ENCODE peak calls at places on chromosomes 13 and 19, in six cellular contexts. Z is tibial nerve, Y is cardiac muscle cell, U is Karpas-422, H is A549, L is left lung. J is an unnamed sample.

GRCh38 chr19:42051166-42052115 is 18.6 kb downstream of the GRIK5 start:
- DNase-seq in L (peak), U (no peak), H (no peak), Y (no peak), Z (no peak), J (peak)

GRCh38 chr19:35793381-35794165 is 18.2 kb downstream of the ARHGAP33 start:
- DNase-seq in L (no peak), U (no peak), H (peak), Z (no peak), Y (no peak), J (no peak)

GRCh38 chr19:41688098-41688497 is at the start of gene CEACAM7:
- DNase-seq in U (no peak), H (no peak), L (no peak), Y (no peak), Z (no peak), J (no peak)

GRCh38 chr19:32607479-32607878 is 26.5 kb downstream of the PDCD5 start:
- DNase-seq in U (no peak), Y (no peak), L (peak), H (no peak), Z (no peak), J (no peak)

GRCh38 chr19:33767898-33768413 is 28.7 kb upstream of the KCTD15 start:
- DNase-seq in Z (no peak), U (peak), L (no peak), Y (peak), H (no peak), J (no peak)

GRCh38 chr13:104984296-104984818 is 1551.1 kb downstream of the EFNB2 start:
- DNase-seq in Y (peak), L (no peak), H (no peak), U (no peak), Z (peak), J (no peak)

GRCh38 chr19:11798391-11799296 is at the start of gene ZNF491:
- DNase-seq in Z (peak), H (no peak), Y (peak), U (peak), L (peak), J (peak)

GRCh38 chr19:55443045-55443823 is at the start of gene SHISA7:
- DNase-seq in L (no peak), U (no peak), Y (no peak), Z (no peak), H (no peak), J (no peak)

GRCh38 chr19:57348136-57348535 is 2.9 kb upstream of the ZNF304 start:
- DNase-seq in H (no peak), Z (no peak), U (no peak), L (no peak), Y (no peak), J (no peak)

GRCh38 chr13:106532111-106532929 is 3.1 kb downstream of the EFNB2 start:
- DNase-seq in Z (no peak), L (no peak), U (no peak), H (no peak), Y (peak), J (no peak)

GRCh38 chr13:64339373-64340063 is 2890.6 kb downstream of the PCDH9 start:
- DNase-seq in Y (no peak), H (no peak), L (no peak), U (no peak), Z (no peak), J (no peak)

GRCh38 chr19:53608381-53608780 is 23.4 kb upstream of the DPRX start:
- DNase-seq in Z (no peak), Y (no peak), H (no peak), L (no peak), U (no peak), J (no peak)
- H3K27ac ChIP-seq in Z (no peak), Y (no peak), H (no peak), L (no peak), U (no peak), J (no peak)

GRCh38 chr19:15577184-15577771 is 37.7 kb upstream of the CYP4F8 start:
- DNase-seq in Y (no peak), L (no peak), Z (no peak), H (no peak), U (no peak), J (no peak)
- H3K27ac ChIP-seq in Y (no peak), L (no peak), Z (no peak), H (no peak), U (no peak), J (no peak)

GRCh38 chr19:18002347-18002850 is 5.6 kb upstream of the ARRDC2 start:
- DNase-seq in L (peak), Z (no peak), U (no peak), Y (no peak), H (no peak), J (no peak)
- H3K27ac ChIP-seq in L (peak), Z (peak), U (no peak), Y (no peak), H (peak), J (no peak)

DNA sequence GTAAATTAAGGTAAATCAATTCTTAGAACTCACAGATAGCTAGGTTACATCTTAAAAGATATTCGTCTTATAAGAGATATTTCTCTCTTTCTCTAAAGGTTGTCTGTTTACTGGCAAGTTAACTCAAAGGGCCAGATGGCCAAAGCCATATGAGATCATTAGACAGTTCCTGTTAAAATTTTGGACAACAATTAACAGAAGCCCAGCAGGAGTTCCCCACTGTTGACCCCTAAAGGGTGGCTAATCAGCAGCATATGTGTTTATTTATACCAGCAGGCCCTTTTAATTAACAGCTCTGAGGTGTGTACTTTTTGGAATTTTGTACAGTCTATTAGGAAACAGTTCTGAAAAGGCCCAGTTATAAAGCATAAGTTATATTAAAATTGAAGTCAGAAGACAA is 245.8 kb downstream of the LIG4 start:
- DNase-seq in Y (no peak), Z (no peak), H (no peak), L (no peak), U (no peak), J (no peak)
- H3K27ac ChIP-seq in Y (no peak), Z (no peak), H (no peak), L (no peak), U (no peak), J (no peak)

DNA sequence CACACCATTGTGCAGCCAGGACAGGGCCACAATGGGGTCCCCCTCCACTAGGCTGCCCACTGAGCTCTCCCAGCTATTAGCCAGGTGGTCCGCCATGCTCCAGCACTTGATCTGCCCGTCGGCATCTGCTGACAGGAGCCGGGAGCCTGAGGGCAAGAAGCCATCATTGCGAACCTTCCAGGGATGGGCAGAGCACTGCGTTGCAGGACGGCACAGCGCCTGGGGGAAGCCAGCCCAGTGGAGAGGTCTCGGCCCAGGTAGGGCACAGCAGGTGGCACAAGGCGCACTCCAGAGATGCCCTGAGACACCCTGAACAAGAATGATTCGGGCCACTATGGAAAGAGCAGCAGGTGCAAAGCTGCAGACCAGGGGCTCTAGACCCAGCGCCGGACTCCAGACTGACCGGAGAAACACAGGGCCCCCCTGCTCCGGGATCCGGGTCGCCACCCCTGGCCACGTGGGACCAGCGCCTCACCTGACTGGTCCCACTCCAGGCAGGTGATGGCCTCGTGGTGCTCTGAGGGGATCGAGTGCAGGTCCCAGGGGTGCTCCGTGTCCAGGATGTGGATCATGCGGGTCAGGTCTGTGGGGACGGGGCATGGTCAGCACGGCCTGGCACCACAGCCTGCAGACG is 3.2 kb downstream of the MED16 start:
- DNase-seq in Z (no peak), U (no peak), Y (no peak), L (no peak), H (no peak), J (no peak)
- H3K27ac ChIP-seq in Z (no peak), U (no peak), Y (no peak), L (no peak), H (no peak), J (no peak)

GRCh38 chr19:37992761-37993160 is 85.8 kb downstream of the SIPA1L3 start:
- DNase-seq in U (no peak), L (no peak), Z (no peak), Y (no peak), H (no peak), J (no peak)

GRCh38 chr19:37990362-37990761 is 83.4 kb downstream of the SIPA1L3 start:
- DNase-seq in U (no peak), L (no peak), Z (no peak), Y (no peak), H (no peak), J (no peak)

GRCh38 chr19:37989855-37990254 is 82.8 kb downstream of the SIPA1L3 start:
- DNase-seq in Y (no peak), H (no peak), U (no peak), L (no peak), Z (no peak), J (no peak)

GRCh38 chr19:37991841-37992248 is 84.8 kb downstream of the SIPA1L3 start:
- DNase-seq in Z (no peak), H (no peak), L (no peak), U (no peak), Y (no peak), J (no peak)

DNA sequence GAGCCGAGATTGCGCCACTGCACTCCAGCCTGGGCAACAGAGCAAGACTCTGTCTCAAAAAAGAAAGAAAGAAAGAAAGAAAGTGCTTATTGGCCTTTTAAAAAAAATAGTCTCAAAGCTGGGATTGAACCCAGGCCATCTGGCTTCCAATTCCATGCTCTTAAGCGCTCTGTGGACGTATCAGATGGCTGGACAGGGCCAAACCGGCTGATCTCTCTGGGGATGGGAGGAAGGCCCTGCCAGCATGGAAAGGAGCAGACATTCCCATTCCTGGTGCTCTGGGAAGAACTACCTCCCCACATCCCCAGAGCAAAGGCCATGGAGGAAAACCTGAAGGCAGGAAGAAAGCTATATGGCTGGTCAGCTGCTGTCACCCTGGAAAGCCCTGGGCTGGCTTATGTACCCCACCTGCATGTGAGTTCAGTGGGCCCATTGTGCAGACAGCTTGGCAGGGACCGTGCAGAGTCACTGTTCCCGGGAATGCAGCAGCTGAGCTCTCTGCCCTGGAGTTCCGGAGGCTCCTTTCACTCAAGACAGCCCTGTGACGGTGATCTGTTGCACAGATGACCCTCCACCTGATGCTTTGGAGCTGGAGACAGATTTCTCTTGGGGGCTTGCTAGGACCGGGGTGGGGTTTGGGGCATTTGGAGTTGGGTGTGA is 84.3 kb downstream of the SIPA1L3 start:
- DNase-seq in Y (no peak), H (no peak), U (no peak), Z (no peak), L (no peak), J (no peak)
- H3K27ac ChIP-seq in Y (no peak), H (peak), U (peak), Z (no peak), L (no peak), J (peak)